ENCODE peak calls at places on chromosomes 6 and 20, in eight cellular contexts. X is upper lobe of left lung, E is GM12878, Y is GM23338, A is K562, V is HCT116, W is prostate gland, Q is breast epithelium. H is an unnamed sample.

GRCh38 chr6:110282412-110282811 is 75.7 kb downstream of the METTL24 start:
- DNase-seq in Q (no peak), Y (no peak), A (no peak), W (no peak), X (no peak), V (no peak), E (no peak), H (no peak)

GRCh38 chr6:87116922-87117321 is 22.0 kb upstream of the CGA start:
- DNase-seq in X (no peak), A (no peak), V (no peak), W (no peak), Y (no peak), Q (no peak), E (no peak), H (no peak)

GRCh38 chr20:4484431-4485057 is 237.2 kb upstream of the PRND start:
- DNase-seq in W (no peak), E (no peak), A (no peak), X (no peak), Q (no peak), V (no peak), Y (no peak), H (no peak)

GRCh38 chr6:188821-189655 is 103.2 kb upstream of the DUSP22 start:
- DNase-seq in Y (peak), V (peak), X (no peak), Q (peak), W (peak), A (peak), E (peak), H (peak)

GRCh38 chr20:38892091-38892981 is 33.9 kb upstream of the FAM83D start:
- DNase-seq in Q (no peak), W (no peak), Y (no peak), X (no peak), A (no peak), E (peak), V (no peak), H (no peak)

GRCh38 chr20:32470025-32470861 is 112.1 kb downstream of the ASXL1 start:
- DNase-seq in Q (no peak), X (peak), Y (peak), E (no peak), A (peak), V (peak), W (no peak), H (no peak)

GRCh38 chr6:53673138-53673801 is 7.7 kb upstream of the KLHL31 start:
- DNase-seq in A (no peak), W (no peak), Q (no peak), Y (no peak), V (peak), E (no peak), X (no peak), H (peak)

GRCh38 chr6:3722211-3722621 is 29.3 kb downstream of the PXDC1 start:
- DNase-seq in X (no peak), W (no peak), Q (no peak), A (no peak), E (no peak), V (no peak), Y (peak), H (no peak)

GRCh38 chr20:58650776-58651547 is at the start of gene STX16:
- DNase-seq in A (peak), X (peak), Y (peak), Q (peak), W (peak), V (peak), E (peak), H (peak)

GRCh38 chr20:58651548-58651822 is 402 bp downstream of the STX16 start:
- DNase-seq in E (no peak), W (no peak), A (no peak), V (no peak), X (no peak), Y (peak), Q (no peak), H (no peak)

GRCh38 chr20:58650181-58650775 is 805 bp upstream of the STX16 start:
- DNase-seq in V (no peak), A (peak), E (no peak), X (peak), W (no peak), Q (no peak), Y (peak), H (no peak)

GRCh38 chr20:58652606-58653303 is 1.7 kb downstream of the STX16 start:
- DNase-seq in W (no peak), V (no peak), Y (no peak), Q (no peak), A (no peak), X (no peak), E (no peak), H (no peak)

GRCh38 chr20:58651823-58652605 is 931 bp downstream of the STX16 start:
- DNase-seq in W (peak), Y (peak), X (peak), V (no peak), A (peak), Q (peak), E (peak), H (peak)
- TF ChIP-seq POLR2AphosphoS5 in W (peak), Y (peak), X (no peak), V (peak), A (peak), Q (no peak), E (peak), H (peak)

GRCh38 chr6:114339706-114340105 is 3.1 kb downstream of the HS3ST5 start:
- DNase-seq in E (no peak), W (no peak), A (no peak), V (no peak), Y (no peak), X (no peak), Q (no peak), H (no peak)

GRCh38 chr6:114334237-114334636 is 8.6 kb downstream of the HS3ST5 start:
- DNase-seq in A (no peak), X (no peak), Y (no peak), E (no peak), V (no peak), W (no peak), Q (no peak), H (no peak)
- H3K4me3 ChIP-seq in A (no peak), X (no peak), Y (no peak), E (no peak), V (no peak), W (no peak), Q (no peak), H (no peak)

DNA sequence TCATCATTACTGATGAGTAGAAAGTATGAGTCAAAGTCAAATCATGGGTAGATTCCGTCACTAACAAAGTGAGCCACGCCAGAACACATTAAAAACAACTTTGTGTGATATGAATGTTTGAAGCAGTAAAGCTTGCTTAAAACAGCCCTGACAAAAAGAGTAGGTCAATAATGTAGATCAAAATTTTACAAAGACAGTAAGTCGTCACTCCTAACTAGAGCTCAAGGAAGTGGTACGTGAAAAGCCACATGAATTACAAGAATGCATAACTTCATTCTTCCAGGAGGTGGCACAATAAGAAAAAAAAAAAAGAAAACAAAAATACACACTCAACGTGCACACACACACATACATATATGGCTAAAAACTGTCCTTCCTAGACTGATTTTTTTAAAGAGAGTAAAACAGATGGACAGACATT is 69.9 kb downstream of the HACE1 start:
- DNase-seq in Q (no peak), Y (peak), W (no peak), E (no peak), A (no peak), X (no peak), V (peak), H (peak)
- TF ChIP-seq CTCF in Q (peak), Y (no peak), W (no peak), E (peak), A (peak), X (peak), V (peak), H (peak)

GRCh38 chr6:32624565-32624964 is 12.6 kb upstream of the HLA-DQA1 start:
- DNase-seq in Q (no peak), A (no peak), Y (no peak), X (no peak), V (no peak), W (no peak), E (no peak), H (no peak)

GRCh38 chr6:32622545-32623401 is 14.4 kb upstream of the HLA-DQA1 start:
- DNase-seq in X (no peak), E (peak), A (no peak), W (no peak), Q (no peak), Y (peak), V (no peak), H (no peak)

GRCh38 chr6:32621372-32621771 is 15.8 kb upstream of the HLA-DQA1 start:
- DNase-seq in E (no peak), Y (no peak), X (no peak), V (no peak), Q (no peak), A (no peak), W (no peak), H (no peak)

GRCh38 chr6:32625137-32625536 is 12.1 kb upstream of the HLA-DQA1 start:
- DNase-seq in Y (no peak), X (no peak), W (no peak), E (no peak), A (no peak), V (no peak), Q (no peak), H (no peak)

DNA sequence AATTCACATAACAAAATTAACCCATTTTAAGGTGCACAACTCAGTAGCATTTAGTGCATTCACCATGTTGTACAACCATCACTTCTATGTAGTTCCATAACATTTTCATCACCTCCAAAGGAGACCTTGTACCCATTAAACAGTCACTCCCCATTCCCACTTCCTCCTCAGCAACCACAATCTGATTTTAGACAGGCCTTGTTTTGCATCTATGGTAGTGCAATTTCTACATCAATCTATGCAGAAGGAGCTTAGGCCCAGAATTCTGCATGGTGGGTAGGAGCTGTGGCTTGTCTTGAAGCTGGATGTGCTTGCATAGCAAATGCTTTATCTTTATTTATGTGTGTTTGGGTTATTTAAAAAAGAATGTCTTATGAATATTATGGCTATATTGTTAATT is 13.5 kb upstream of the HLA-DQA1 start:
- DNase-seq in A (no peak), Y (no peak), E (no peak), V (no peak), Q (no peak), X (no peak), W (no peak), H (no peak)
- TF ChIP-seq POLR2AphosphoS5 in A (no peak), Y (no peak), E (no peak), V (no peak), Q (no peak), X (no peak), W (no peak), H (no peak)

GRCh38 chr6:41720783-41721182 is 14.6 kb downstream of the TFEB start:
- DNase-seq in E (no peak), W (no peak), A (no peak), X (no peak), Y (no peak), Q (no peak), V (no peak), H (no peak)

GRCh38 chr6:41721396-41721795 is 14.0 kb downstream of the TFEB start:
- DNase-seq in W (no peak), A (no peak), V (no peak), X (no peak), E (no peak), Q (no peak), Y (no peak), H (no peak)

GRCh38 chr6:41723936-41724637 is 11.3 kb downstream of the TFEB start:
- DNase-seq in Q (no peak), E (no peak), V (no peak), A (no peak), W (no peak), X (no peak), Y (no peak), H (no peak)

GRCh38 chr6:41724638-41725501 is 10.5 kb downstream of the TFEB start:
- DNase-seq in W (no peak), A (no peak), Y (no peak), E (no peak), V (no peak), Q (no peak), X (no peak), H (no peak)

DNA sequence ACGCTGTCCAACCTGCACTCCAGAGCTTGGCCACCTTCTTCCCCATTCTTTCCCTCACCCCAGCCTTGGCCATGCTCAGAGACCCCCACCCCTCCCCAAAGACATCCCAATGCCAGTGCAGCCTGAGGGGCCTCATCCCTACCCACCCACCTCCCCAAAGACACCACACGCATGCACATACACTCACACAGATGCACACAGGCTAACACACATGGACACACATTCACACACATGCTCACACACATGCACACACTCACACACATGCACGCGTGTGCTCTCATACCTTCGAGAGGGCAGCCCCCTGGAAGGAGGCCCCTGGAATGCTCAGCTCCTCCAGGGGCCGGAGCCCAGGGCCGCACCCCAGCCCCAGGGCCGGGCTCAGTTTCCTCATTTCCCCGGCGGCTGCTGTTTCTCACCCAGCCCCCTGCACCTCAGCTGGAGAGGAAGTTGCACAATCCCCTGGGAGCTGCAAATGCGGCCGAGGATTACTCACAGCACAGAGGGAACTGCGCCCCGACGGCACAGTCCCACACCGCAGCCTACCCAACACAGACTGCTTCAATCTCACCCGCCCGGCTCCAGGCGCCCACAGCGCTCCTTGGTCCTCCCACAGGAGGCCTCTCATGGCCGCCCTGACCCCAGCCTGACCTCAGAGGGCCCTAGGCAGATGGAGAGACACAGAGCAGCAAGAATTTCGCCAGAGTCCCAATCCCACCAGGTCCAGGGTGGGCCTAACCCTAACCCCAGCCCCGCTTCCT is 12.1 kb downstream of the TFEB start:
- DNase-seq in E (no peak), X (peak), V (no peak), A (peak), Y (peak), Q (peak), W (peak), H (no peak)
- H3K4me3 ChIP-seq in E (peak), X (no peak), V (no peak), A (no peak), Y (no peak), Q (no peak), W (no peak), H (no peak)

GRCh38 chr6:6219716-6220115 is 100.7 kb downstream of the F13A1 start:
- DNase-seq in Y (no peak), X (no peak), W (no peak), A (no peak), V (no peak), Q (no peak), E (no peak), H (no peak)

GRCh38 chr6:6224933-6225486 is 95.5 kb downstream of the F13A1 start:
- DNase-seq in X (no peak), Q (no peak), W (no peak), Y (no peak), E (no peak), V (no peak), A (no peak), H (no peak)

GRCh38 chr6:6220718-6221117 is 99.7 kb downstream of the F13A1 start:
- DNase-seq in X (no peak), W (no peak), A (no peak), Q (no peak), E (no peak), Y (peak), V (no peak), H (no peak)

GRCh38 chr6:6218246-6219085 is 102.0 kb downstream of the F13A1 start:
- DNase-seq in E (no peak), V (no peak), A (no peak), Q (no peak), Y (no peak), X (no peak), W (no peak), H (no peak)

DNA sequence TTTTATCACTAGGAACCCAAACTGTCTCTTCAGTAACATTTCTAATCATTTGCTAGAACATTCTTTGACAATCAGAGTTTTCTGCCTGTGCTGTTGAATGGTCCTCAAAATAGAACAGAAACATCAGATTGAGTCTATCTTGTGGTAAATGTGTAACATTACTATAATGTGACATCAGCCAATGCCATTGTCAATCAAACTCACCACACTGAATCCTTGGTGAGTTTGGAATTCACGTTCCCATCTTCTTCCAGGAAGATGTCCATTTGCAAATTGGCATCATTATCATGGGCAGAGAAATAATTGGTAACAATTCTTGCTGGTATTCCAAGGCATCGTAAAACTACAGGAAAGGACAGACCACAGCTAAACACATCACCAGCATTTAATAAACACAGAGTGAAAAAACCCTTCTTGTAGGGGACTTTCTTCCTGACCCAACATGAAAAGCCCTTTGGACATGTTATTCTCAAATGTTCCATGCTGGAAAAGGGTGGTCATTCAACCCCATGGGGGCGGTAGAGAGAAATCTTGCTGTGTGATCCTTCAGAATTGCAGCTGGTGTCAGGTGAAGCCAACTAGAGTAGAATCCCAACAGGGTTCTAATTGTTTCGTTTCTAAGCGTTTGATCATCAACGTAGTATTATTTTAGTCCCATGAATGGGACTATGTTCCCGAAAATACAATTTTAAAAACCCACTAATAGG is 98.5 kb downstream of the F13A1 start:
- DNase-seq in Q (no peak), E (no peak), W (no peak), V (no peak), Y (peak), X (no peak), A (peak), H (no peak)
- TF ChIP-seq CTCF in Q (no peak), E (peak), W (no peak), V (peak), Y (peak), X (peak), A (peak), H (peak)

GRCh38 chr6:83853178-83853967 is at the start of gene RIPPLY2:
- DNase-seq in X (peak), Y (peak), E (no peak), Q (no peak), W (peak), V (no peak), A (no peak), H (no peak)
- TF ChIP-seq POLR2AphosphoS5 in X (no peak), Y (no peak), E (no peak), Q (no peak), W (no peak), V (no peak), A (no peak), H (peak)

GRCh38 chr6:107246972-107247615 is 131.8 kb upstream of the BEND3 start:
- DNase-seq in W (peak), E (no peak), A (no peak), V (no peak), Q (no peak), X (no peak), Y (no peak), H (no peak)
- H3K4me3 ChIP-seq in W (no peak), E (no peak), A (no peak), V (no peak), Q (no peak), X (no peak), Y (no peak), H (no peak)